ENCODE peak calls at places on chromosomes 13 and 19, in ten cellular contexts. H is cardiac muscle cell, C is AG04450, P is OCI-LY7, U is left ventricle myocardium inferior, X is spleen, O is thoracic aorta, M is left lung, V is HCT116, R is colonic mucosa. G is an unnamed sample.
A peak's percentile ranks its signal among the peaks of the same experiment; 100 is the strongest.

GRCh38 chr13:26971990-26972888 is 199.4 kb downstream of the USP12 start:
- DNase-seq in H (peak; percentile 29), C (no peak), P (peak; percentile 53), U (no peak), X (peak; percentile 72), O (no peak), M (no peak), V (peak; percentile 26), R (peak; percentile 85), G (no peak)

GRCh38 chr19:30968841-30969399 is 380.3 kb downstream of the TSHZ3 start:
- DNase-seq in H (no peak), C (no peak), P (no peak), U (no peak), X (no peak), O (no peak), M (no peak), V (no peak), R (no peak), G (no peak)

GRCh38 chr13:71830736-71831135 is 36.3 kb downstream of the DACH1 start:
- DNase-seq in H (no peak), C (no peak), P (no peak), U (no peak), X (no peak), O (no peak), M (no peak), V (no peak), R (no peak), G (no peak)

GRCh38 chr19:5693195-5694166 is 3.4 kb downstream of the RPL36 start:
- DNase-seq in H (no peak), C (no peak), P (no peak), U (no peak), X (peak; percentile 80), O (no peak), M (no peak), V (no peak), R (no peak), G (no peak)

GRCh38 chr19:44212865-44213346 is 574 bp downstream of the ZNF227 start:
- DNase-seq in H (peak; percentile 34), C (no peak), P (no peak), U (no peak), X (no peak), O (no peak), M (no peak), V (no peak), R (peak; percentile 24), G (no peak)

GRCh38 chr19:48461651-48461981 is 6.2 kb downstream of the KCNJ14 start:
- DNase-seq in H (no peak), C (no peak), P (no peak), U (no peak), X (no peak), O (no peak), M (no peak), V (no peak), R (no peak), G (no peak)

GRCh38 chr13:109144693-109145437 is 515.5 kb downstream of the MYO16 start:
- DNase-seq in H (no peak), C (no peak), P (no peak), U (no peak), X (no peak), O (no peak), M (no peak), V (no peak), R (no peak), G (no peak)

GRCh38 chr13:47299316-47299715 is 402.5 kb upstream of the HTR2A start:
- DNase-seq in H (no peak), C (no peak), P (no peak), U (no peak), X (no peak), O (no peak), M (no peak), V (no peak), R (no peak), G (no peak)

GRCh38 chr19:10535613-10536012 is 8.1 kb upstream of the ATG4D start:
- DNase-seq in H (no peak), C (no peak), P (no peak), U (no peak), X (no peak), O (no peak), M (no peak), V (no peak), R (no peak), G (no peak)

GRCh38 chr19:38251564-38252051 is 4.6 kb downstream of the PPP1R14A start:
- DNase-seq in H (peak; percentile 53), C (no peak), P (no peak), U (peak; percentile 71), X (no peak), O (no peak), M (no peak), V (no peak), R (no peak), G (peak; percentile 73)

GRCh38 chr19:44848036-44848804 is 2.1 kb downstream of the NECTIN2 start:
- DNase-seq in H (peak; percentile 56), C (no peak), P (no peak), U (no peak), X (no peak), O (no peak), M (no peak), V (no peak), R (peak; percentile 25), G (no peak)

GRCh38 chr13:94020833-94021232 is 458.6 kb downstream of the DCT start:
- DNase-seq in H (no peak), C (no peak), P (no peak), U (no peak), X (no peak), O (no peak), M (no peak), V (no peak), R (no peak), G (no peak)

GRCh38 chr19:19120308-19121156 is 17.7 kb downstream of the TMEM161A start:
- DNase-seq in H (peak; percentile 95), C (peak; percentile 59), P (peak; percentile 70), U (no peak), X (no peak), O (no peak), M (no peak), V (no peak), R (peak; percentile 74), G (no peak)

GRCh38 chr13:94579063-94579462 is 16.9 kb downstream of the TGDS start:
- DNase-seq in H (no peak), C (no peak), P (no peak), U (no peak), X (no peak), O (no peak), M (no peak), V (no peak), R (no peak), G (no peak)

DNA sequence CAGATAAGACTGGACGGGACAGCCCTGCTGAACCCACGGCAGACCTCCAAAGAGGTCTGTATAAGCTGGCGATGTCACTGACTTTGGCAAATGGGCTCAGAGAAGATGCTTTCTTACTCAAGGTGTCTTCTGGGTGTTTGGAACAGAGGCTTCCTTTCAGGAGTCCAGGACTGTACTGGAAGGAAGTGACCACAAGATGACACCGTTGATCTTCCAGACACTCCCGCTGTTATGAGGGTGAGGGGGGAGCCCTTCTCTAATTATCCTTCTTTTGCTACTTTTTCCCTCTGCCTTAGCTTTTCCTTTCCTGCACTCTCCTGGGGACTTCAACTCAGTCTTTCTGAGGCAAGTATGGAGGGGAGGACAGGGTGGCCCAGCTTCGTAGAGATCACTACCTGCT is 65.2 kb upstream of the ZNF599 start:
- DNase-seq in H (peak; percentile 40), C (no peak), P (peak; percentile 13), U (no peak), X (no peak), O (no peak), M (no peak), V (peak; percentile 8), R (no peak), G (no peak)
- TF ChIP-seq CTCF in H (no peak), C (no peak), P (peak; percentile 43), U (no peak), X (no peak), O (no peak), M (no peak), V (peak; percentile 43), R (no peak), G (no peak)

DNA sequence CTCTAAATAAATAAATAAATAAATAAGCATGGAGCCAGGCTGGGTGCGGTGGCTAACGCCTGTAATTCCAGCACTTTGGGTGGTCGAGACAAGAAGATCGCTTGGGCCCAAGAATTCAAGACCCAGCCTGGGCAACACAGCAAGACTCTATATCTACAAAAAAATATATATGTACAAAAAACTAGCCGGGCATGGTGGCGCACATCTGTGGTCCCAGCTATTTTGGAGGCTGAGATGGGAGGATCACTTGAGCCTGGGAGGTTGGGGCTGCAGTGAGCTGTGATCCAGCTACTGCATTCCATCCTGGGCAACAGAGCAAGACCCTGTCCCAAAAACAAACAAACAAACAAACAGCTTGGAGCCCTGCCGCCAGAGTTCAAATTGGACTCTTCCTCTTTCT is 2.7 kb downstream of the ACTMAP start:
- DNase-seq in H (no peak), C (no peak), P (no peak), U (no peak), X (no peak), O (no peak), M (no peak), V (no peak), R (no peak), G (no peak)
- H3K9me3 ChIP-seq in H (no peaks in the 10 kb centered on the region), C (no peaks in the 10 kb centered on the region), P (no peaks in the 10 kb centered on the region), U (no peaks in the 10 kb centered on the region), X (no peaks in the 10 kb centered on the region), O (no peaks in the 10 kb centered on the region), M (no peaks in the 10 kb centered on the region), V (no peaks in the 10 kb centered on the region), R (no peaks in the 10 kb centered on the region), G (no peaks in the 10 kb centered on the region)

DNA sequence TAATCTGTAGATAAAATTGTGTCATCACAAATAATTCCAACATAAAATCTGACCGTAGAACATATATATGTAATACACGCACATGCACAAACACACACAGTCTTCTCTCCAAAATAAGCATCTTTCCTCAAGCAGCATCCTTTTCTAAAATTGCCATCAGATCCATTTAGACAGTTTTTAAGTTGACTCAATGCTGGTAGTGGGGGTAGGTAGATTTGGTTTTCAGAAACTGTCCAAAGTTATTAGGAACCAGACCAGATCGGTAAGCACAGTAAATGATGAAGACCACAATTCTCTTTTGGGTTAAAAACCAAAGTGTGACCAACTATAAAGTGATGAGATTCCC is 64.6 kb downstream of the SERP2 start:
- DNase-seq in H (no peak), C (no peak), P (no peak), U (no peak), X (no peak), O (no peak), M (no peak), V (no peak), R (no peak), G (no peak)
- TF ChIP-seq CTCF in H (no peak), C (no peak), P (peak; percentile 6), U (no peak), X (no peak), O (no peak), M (no peak), V (no peak), R (no peak), G (no peak)

DNA sequence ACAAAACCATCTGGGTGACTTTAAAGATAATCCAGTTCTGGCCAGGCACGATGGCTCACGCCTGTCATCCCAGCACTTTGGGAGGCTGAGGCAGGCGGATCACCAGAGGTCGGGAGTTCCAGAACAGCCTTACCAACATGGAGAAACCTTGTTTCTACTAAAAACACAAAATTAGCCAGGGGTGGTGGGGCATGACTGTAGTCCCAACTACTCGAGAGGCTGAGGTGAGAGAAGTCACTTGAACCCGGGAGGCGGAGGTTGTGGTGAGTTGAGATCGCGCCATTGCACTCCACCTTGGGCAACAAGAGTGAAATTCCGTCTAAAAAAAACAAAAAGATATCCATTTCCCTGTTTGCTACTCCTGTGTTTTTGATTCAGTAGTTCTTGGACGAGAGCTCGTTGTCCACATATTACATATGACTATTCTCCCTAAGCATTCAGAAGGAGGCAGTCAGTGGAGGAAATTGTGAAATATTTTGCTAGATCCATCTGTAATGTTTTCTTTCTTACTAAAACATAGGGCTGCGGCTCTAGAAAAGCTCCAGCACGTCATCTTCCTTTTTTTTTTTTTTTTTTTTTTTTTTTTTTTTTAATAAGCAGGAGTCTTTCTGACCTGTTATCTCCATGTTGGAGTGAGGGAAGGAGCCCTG is 33.6 kb downstream of the ZNF701 start:
- DNase-seq in H (peak; percentile 76), C (no peak), P (no peak), U (no peak), X (no peak), O (no peak), M (no peak), V (no peak), R (no peak), G (no peak)
- H3K9me3 ChIP-seq in H (no peaks in the 10 kb centered on the region), C (peaks cover 31% of the 10 kb centered on the region), P (no peaks in the 10 kb centered on the region), U (peaks cover 11% of the 10 kb centered on the region), X (peaks cover 29% of the 10 kb centered on the region), O (no peaks in the 10 kb centered on the region), M (peaks cover 33% of the 10 kb centered on the region), V (no peaks in the 10 kb centered on the region), R (no peaks in the 10 kb centered on the region), G (no peaks in the 10 kb centered on the region)

G was measured in tibial artery.